ENCODE peak calls at places on chromosomes 2 and 18, in six cellular contexts. A, G, Y, H, S and P are unnamed samples.

GRCh38 chr2:101150306-101151140 is 659 bp downstream of the TBC1D8 start:
- DNase-seq in A (no peak), G (no peak), Y (no peak), H (no peak), S (peak; percentile 49), P (peak; percentile 40)

GRCh38 chr2:17959833-17960232 is 81.4 kb downstream of the KCNS3 start:
- DNase-seq in A (no peak), G (no peak), Y (no peak), H (no peak), S (no peak), P (no peak)

GRCh38 chr18:42274488-42275137 is 319.6 kb downstream of the PIK3C3 start:
- DNase-seq in A (no peak), G (no peak), Y (no peak), H (no peak), S (peak; percentile 18), P (peak; percentile 21)

GRCh38 chr2:138432971-138433370 is 68.6 kb upstream of the SPOPL start:
- DNase-seq in A (peak; percentile 9), G (no peak), Y (no peak), H (no peak), S (peak; percentile 32), P (peak; percentile 54)

GRCh38 chr2:44706584-44707553 is 234.6 kb upstream of the SIX3 start:
- DNase-seq in A (no peak), G (no peak), Y (no peak), H (no peak), S (no peak), P (no peak)

GRCh38 chr2:37637122-37637875 is 34.1 kb downstream of the CDC42EP3 start:
- DNase-seq in A (no peak), G (no peak), Y (no peak), H (no peak), S (no peak), P (no peak)

GRCh38 chr2:28702415-28702859 is 49.2 kb upstream of the PPP1CB start:
- DNase-seq in A (no peak), G (no peak), Y (no peak), H (no peak), S (no peak), P (no peak)

GRCh38 chr2:39068290-39068689 is 52.6 kb downstream of the SOS1 start:
- DNase-seq in A (no peak), G (no peak), Y (no peak), H (no peak), S (peak; percentile 9), P (peak; percentile 2)

GRCh38 chr2:207401338-207401737 is 128.4 kb upstream of the CREB1 start:
- DNase-seq in A (no peak), G (no peak), Y (no peak), H (no peak), S (no peak), P (no peak)

GRCh38 chr2:12479042-12479601 is 237.6 kb upstream of the TRIB2 start:
- DNase-seq in A (no peak), G (no peak), Y (no peak), H (no peak), S (no peak), P (peak; percentile 39)

GRCh38 chr2:165539985-165540384 is 70.5 kb downstream of the CSRNP3 start:
- DNase-seq in A (no peak), G (no peak), Y (no peak), H (no peak), S (no peak), P (no peak)

GRCh38 chr2:157789933-157790511 is 86.1 kb downstream of the ACVR1 start:
- DNase-seq in A (no peak), G (no peak), Y (no peak), H (no peak), S (no peak), P (no peak)

GRCh38 chr2:168599738-168600137 is 143.7 kb downstream of the CERS6 start:
- DNase-seq in A (no peak), G (no peak), Y (no peak), H (no peak), S (no peak), P (peak; percentile 52)

GRCh38 chr2:58515827-58516574 is 274.9 kb upstream of the FANCL start:
- DNase-seq in A (no peak), G (no peak), Y (no peak), H (no peak), S (no peak), P (peak; percentile 25)

GRCh38 chr2:42567806-42568429 is 514 bp upstream of the MTA3 start:
- DNase-seq in A (no peak), G (peak; percentile 58), Y (no peak), H (no peak), S (peak; percentile 25), P (peak; percentile 13)

GRCh38 chr2:72934683-72935610 is 17.6 kb downstream of the EMX1 start:
- DNase-seq in A (no peak), G (no peak), Y (no peak), H (no peak), S (no peak), P (peak; percentile 45)

GRCh38 chr2:37776487-37776886 is 105.0 kb upstream of the CDC42EP3 start:
- DNase-seq in A (no peak), G (no peak), Y (no peak), H (no peak), S (peak; percentile 80), P (peak; percentile 99)